ENCODE peak calls at places on chromosomes 3 and 15, in four cellular contexts. Z, L, S and A are unnamed samples. For H3K27me3, the result is how much of the 10 kb centered on the place peaks cover.

GRCh38 chr3:100548053-100548452 is 55.6 kb downstream of the TMEM45A start:
- DNase-seq in S (no peak), Z (no peak), L (no peak), A (no peak)

GRCh38 chr3:24496529-24497482 is 2.2 kb upstream of the THRB start:
- DNase-seq in Z (peak), L (peak), S (peak), A (peak)

GRCh38 chr3:38545396-38545949 is 49.3 kb downstream of the EXOG start:
- DNase-seq in S (no peak), Z (no peak), L (no peak), A (no peak)

GRCh38 chr3:56956906-56957305 is 103.6 kb upstream of the SPATA12 start:
- DNase-seq in S (no peak), L (no peak), Z (no peak), A (no peak)

GRCh38 chr3:50978991-50979667 is 304.4 kb downstream of the DOCK3 start:
- DNase-seq in Z (no peak), L (no peak), S (no peak), A (no peak)

GRCh38 chr15:36527512-36528162 is 51.8 kb upstream of the CDIN1 start:
- DNase-seq in L (no peak), S (no peak), Z (no peak), A (no peak)

GRCh38 chr3:185024966-185025365 is 127.9 kb downstream of the C3orf70 start:
- DNase-seq in L (no peak), Z (no peak), S (no peak), A (no peak)

GRCh38 chr3:156745766-156746165 is 71.4 kb downstream of the TIPARP start:
- DNase-seq in S (no peak), L (no peak), Z (no peak), A (no peak)

GRCh38 chr3:123262868-123263267 is 61.1 kb downstream of the SEC22A start:
- DNase-seq in Z (no peak), L (no peak), S (no peak), A (no peak)

GRCh38 chr3:33716227-33716626 is 1.8 kb downstream of the CLASP2 start:
- DNase-seq in L (no peak), Z (no peak), S (no peak), A (no peak)

GRCh38 chr3:178457506-178457905 is 78.7 kb upstream of the KCNMB2 start:
- DNase-seq in Z (no peak), L (no peak), S (no peak), A (no peak)

GRCh38 chr3:66748175-66748876 is 247.5 kb upstream of the LRIG1 start:
- DNase-seq in Z (no peak), L (no peak), S (no peak), A (no peak)

GRCh38 chr3:114892880-114893279 is 254.2 kb downstream of the ZBTB20 start:
- DNase-seq in S (no peak), Z (no peak), L (no peak), A (no peak)

GRCh38 chr3:21718943-21719591 is 31.9 kb downstream of the ZNF385D start:
- DNase-seq in L (no peak), Z (no peak), S (no peak), A (no peak)

GRCh38 chr3:119660474-119661150 is at the start of gene POPDC2:
- DNase-seq in Z (no peak), L (no peak), S (no peak), A (peak)

GRCh38 chr3:147422226-147422933 is 13.2 kb downstream of the ZIC1 start:
- DNase-seq in Z (no peak), S (no peak), L (no peak), A (no peak)
- H3K27me3 ChIP-seq in Z (under half), S (under half), L (half or more), A (under half)

GRCh38 chr3:165359005-165359404 is 162.8 kb upstream of the SLITRK3 start:
- DNase-seq in L (no peak), S (no peak), Z (no peak), A (no peak)

GRCh38 chr3:165355316-165355715 is 159.1 kb upstream of the SLITRK3 start:
- DNase-seq in L (no peak), S (no peak), Z (no peak), A (no peak)
- H3K4me3 ChIP-seq in L (no peak), S (no peak), Z (no peak), A (no peak)

DNA sequence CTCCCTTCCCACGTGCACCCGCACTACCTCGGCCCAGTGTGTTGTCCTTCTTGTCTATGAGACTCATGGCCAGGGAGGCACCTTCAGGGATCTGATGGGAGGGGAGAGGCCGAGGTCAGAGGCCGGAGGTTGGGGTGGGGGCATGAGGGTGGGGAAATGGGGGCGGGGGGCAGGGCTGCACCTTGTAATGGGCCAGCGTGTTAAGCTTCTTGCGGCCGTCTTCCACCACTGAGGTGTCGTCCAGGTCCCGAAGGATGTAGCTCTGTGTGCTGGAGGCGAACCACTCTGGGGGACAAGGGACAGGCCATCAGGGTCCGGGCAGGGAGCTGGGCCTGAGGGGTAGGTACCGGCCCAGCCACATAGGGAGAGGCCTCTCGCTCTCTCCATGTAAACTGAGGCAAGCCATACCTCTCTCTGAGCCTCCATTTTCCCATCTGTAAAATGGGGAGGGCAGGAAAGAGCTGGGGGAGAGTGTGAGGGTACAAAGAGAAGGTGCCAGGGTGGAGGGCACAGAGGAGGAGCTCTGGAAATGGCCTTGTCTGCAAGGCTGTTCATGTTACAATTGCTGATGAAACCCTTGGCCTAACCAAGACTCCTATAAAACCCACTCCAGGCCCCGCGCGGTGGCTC is 18.8 kb downstream of the H1-8 start:
- DNase-seq in Z (no peak), L (no peak), S (no peak), A (no peak)
- H3K27ac ChIP-seq in Z (no peak), L (peak), S (peak), A (no peak)

GRCh38 chr3:169666079-169666436 is 2.5 kb upstream of the MECOM start:
- DNase-seq in L (no peak), Z (peak), S (no peak), A (no peak)

GRCh38 chr3:169665264-169666078 is 2.0 kb upstream of the MECOM start:
- DNase-seq in L (no peak), S (no peak), Z (no peak), A (no peak)

GRCh38 chr3:169667710-169668080 is 4.2 kb upstream of the MECOM start:
- DNase-seq in S (no peak), Z (no peak), L (no peak), A (no peak)

GRCh38 chr3:169667380-169667671 is 3.8 kb upstream of the MECOM start:
- DNase-seq in S (no peak), L (no peak), Z (no peak), A (no peak)

GRCh38 chr3:169666501-169667379 is 3.2 kb upstream of the MECOM start:
- DNase-seq in Z (peak), S (peak), L (no peak), A (no peak)
- H3K27me3 ChIP-seq in Z (under half), S (under half), L (under half), A (under half)

GRCh38 chr3:30616347-30617027 is 10.1 kb downstream of the TGFBR2 start:
- DNase-seq in Z (no peak), L (no peak), S (no peak), A (no peak)
- H3K4me3 ChIP-seq in Z (no peak), L (no peak), S (no peak), A (no peak)

GRCh38 chr15:41561104-41561776 is 2.2 kb downstream of the TYRO3 start:
- DNase-seq in L (no peak), S (no peak), Z (no peak), A (no peak)

GRCh38 chr15:41559239-41559488 is 152 bp downstream of the TYRO3 start:
- DNase-seq in Z (no peak), S (no peak), L (no peak), A (no peak)

GRCh38 chr15:41557673-41558399 is 1.2 kb upstream of the TYRO3 start:
- DNase-seq in Z (peak), L (peak), S (peak), A (peak)

GRCh38 chr15:41558400-41559238 is at the start of gene TYRO3:
- DNase-seq in S (peak), Z (peak), L (peak), A (peak)

DNA sequence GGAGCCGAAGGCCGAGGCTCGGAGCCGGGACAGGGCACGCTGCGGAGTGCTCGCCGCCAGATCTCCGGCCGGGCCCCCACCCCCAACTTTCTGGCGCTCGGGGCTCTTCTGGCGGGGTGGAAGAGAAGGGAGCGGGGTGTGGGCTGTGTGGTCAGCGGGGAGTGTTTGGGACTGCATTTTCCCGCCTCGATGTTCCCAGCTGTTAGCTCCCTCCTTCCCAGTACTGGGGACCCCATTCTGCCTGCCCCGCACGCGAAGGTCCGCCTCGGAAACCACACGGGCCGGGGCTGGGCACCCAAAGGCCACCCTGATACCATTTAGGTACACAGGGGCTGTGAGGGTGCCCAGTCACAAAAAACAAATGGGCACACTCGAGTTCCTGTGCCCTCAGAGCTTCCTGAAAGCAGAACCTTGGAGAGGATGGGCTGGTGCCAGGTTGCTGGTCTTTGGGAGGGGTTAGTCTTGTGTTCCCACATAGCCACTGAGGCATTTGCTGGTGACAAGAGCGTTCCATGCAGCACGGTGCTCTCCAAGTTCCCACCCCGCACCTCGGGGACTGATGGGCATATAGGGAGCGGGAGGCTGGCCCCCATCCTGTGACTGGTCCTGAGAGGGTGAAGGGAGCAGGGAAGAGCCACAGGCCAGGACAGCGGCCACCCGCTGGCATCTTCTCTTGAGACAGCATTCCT is 621 bp downstream of the TYRO3 start:
- DNase-seq in S (no peak), L (no peak), Z (no peak), A (no peak)
- H3K27ac ChIP-seq in S (peak), L (peak), Z (no peak), A (no peak)

GRCh38 chr3:128993461-128994172 is at the start of gene CFAP92:
- DNase-seq in Z (peak), S (peak), L (peak), A (peak)
- H3K27me3 ChIP-seq in Z (under half), S (under half), L (under half), A (under half)

GRCh38 chr15:51024735-51025453 is 69.8 kb downstream of the TNFAIP8L3 start:
- DNase-seq in L (no peak), Z (no peak), S (no peak), A (no peak)
- H3K4me3 ChIP-seq in L (no peak), Z (no peak), S (no peak), A (no peak)

GRCh38 chr3:127849368-127849767 is 27.1 kb upstream of the MGLL start:
- DNase-seq in S (no peak), L (no peak), Z (no peak), A (no peak)
- H3K27ac ChIP-seq in S (no peak), L (no peak), Z (no peak), A (no peak)

GRCh38 chr15:73750951-73751350 is 2.2 kb downstream of the INSYN1 start:
- DNase-seq in Z (no peak), L (no peak), S (peak), A (no peak)

GRCh38 chr15:73752817-73753214 is 335 bp downstream of the INSYN1 start:
- DNase-seq in S (no peak), Z (no peak), L (no peak), A (no peak)

GRCh38 chr15:73751896-73752816 is 995 bp downstream of the INSYN1 start:
- DNase-seq in L (no peak), Z (no peak), S (peak), A (no peak)

GRCh38 chr15:73750441-73750840 is 2.7 kb downstream of the INSYN1 start:
- DNase-seq in L (no peak), Z (no peak), S (no peak), A (no peak)

GRCh38 chr15:73751481-73751880 is 1.7 kb downstream of the INSYN1 start:
- DNase-seq in L (no peak), S (no peak), Z (no peak), A (no peak)
- H3K27me3 ChIP-seq in L (under half), S (under half), Z (under half), A (under half)